ENCODE peak calls at places on chromosomes 13 and 19, in seven cellular contexts. B is transverse colon, Z is upper lobe of left lung, E is K562, Q is SK-N-SH, D is HepG2, Y is H1. M is an unnamed sample.

GRCh38 chr13:42538996-42539395 is 35.0 kb upstream of the TNFSF11 start:
- DNase-seq in D (no peak), Z (no peak), E (no peak), Q (no peak), B (no peak), Y (no peak), M (no peak)

GRCh38 chr13:49298903-49299605 is 51.3 kb downstream of the CDADC1 start:
- DNase-seq in E (no peak), Q (no peak), Z (no peak), D (peak; percentile 95), Y (no peak), B (no peak), M (no peak)

GRCh38 chr19:18363787-18364186 is 22.2 kb upstream of the GDF15 start:
- DNase-seq in E (no peak), Z (no peak), D (no peak), B (no peak), Y (no peak), Q (no peak), M (no peak)

GRCh38 chr19:18904334-18905057 is 8.5 kb upstream of the CERS1 start:
- DNase-seq in D (no peak), Y (no peak), Z (peak; percentile 54), Q (no peak), E (no peak), B (no peak), M (no peak)

GRCh38 chr19:15241259-15241658 is 9.0 kb upstream of the EPHX3 start:
- DNase-seq in Z (no peak), B (no peak), Y (no peak), E (no peak), D (no peak), Q (no peak), M (no peak)

GRCh38 chr13:80753951-80754350 is 413.0 kb upstream of the SPRY2 start:
- DNase-seq in D (no peak), B (no peak), Z (no peak), Y (no peak), Q (no peak), E (no peak), M (no peak)

GRCh38 chr19:5623397-5624153 is 692 bp downstream of the SAFB start:
- DNase-seq in E (no peak), Q (peak; percentile 55), B (peak; percentile 21), Z (no peak), Y (no peak), D (no peak), M (no peak)

GRCh38 chr13:33730147-33730546 is 87.8 kb upstream of the RFC3 start:
- DNase-seq in Y (no peak), D (no peak), B (no peak), Q (no peak), E (no peak), Z (no peak), M (no peak)

GRCh38 chr19:45716314-45717130 is 14.2 kb downstream of the FBXO46 start:
- DNase-seq in D (no peak), B (peak; percentile 51), E (peak; percentile 39), Y (no peak), Z (no peak), Q (peak; percentile 57), M (no peak)

GRCh38 chr13:39910041-39910440 is 254.6 kb downstream of the COG6 start:
- DNase-seq in Y (no peak), D (no peak), Z (no peak), B (no peak), Q (no peak), E (no peak), M (no peak)

GRCh38 chr13:112202966-112203365 is 136.0 kb downstream of the SOX1 start:
- DNase-seq in D (no peak), Y (no peak), Q (no peak), Z (no peak), E (no peak), B (no peak), M (no peak)

GRCh38 chr13:94706854-94707399 is 5.4 kb downstream of the SOX21 start:
- DNase-seq in E (no peak), D (no peak), Q (peak; percentile 26), Z (no peak), Y (no peak), B (no peak), M (no peak)

GRCh38 chr13:24905242-24905641 is 141.3 kb downstream of the RNF17 start:
- DNase-seq in E (no peak), Y (no peak), D (no peak), B (no peak), Q (no peak), Z (no peak), M (no peak)

GRCh38 chr13:68850160-68850559 is 1257.5 kb upstream of the ATXN8OS start:
- DNase-seq in E (no peak), D (no peak), B (no peak), Y (no peak), Q (no peak), Z (no peak), M (no peak)

GRCh38 chr19:53558404-53558803 is 20.5 kb downstream of the ZNF331 start:
- DNase-seq in Q (no peak), Y (no peak), Z (no peak), B (no peak), D (no peak), E (no peak), M (no peak)

DNA sequence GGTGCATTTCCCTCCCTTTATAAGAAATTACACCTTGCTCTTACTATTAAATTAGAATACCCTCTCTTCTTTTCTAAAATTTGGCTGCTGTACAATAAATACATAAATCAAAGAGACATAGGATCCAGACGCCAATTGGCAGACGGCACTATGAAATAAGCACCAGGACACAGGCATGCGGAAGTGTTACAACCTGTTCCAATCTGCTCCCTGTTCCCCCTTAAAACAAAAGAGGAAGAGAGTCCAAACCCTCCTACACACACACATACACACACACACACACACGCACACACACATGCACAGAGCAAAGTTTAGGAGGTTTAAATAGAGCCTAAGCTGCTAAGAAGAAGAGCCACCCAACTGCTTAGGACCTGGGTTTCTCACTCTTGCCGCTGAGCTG is 75.6 kb upstream of the ZNF507 start:
- DNase-seq in Z (no peak), Q (no peak), Y (no peak), D (no peak), B (no peak), E (no peak), M (no peak)
- TF ChIP-seq POLR2AphosphoS5 in Z (no peak), Q (no peak), Y (no peak), D (no peak), B (no peak), E (no peak), M (no peak)

GRCh38 chr19:31177230-31177629 is 172.0 kb downstream of the TSHZ3 start:
- DNase-seq in Z (no peak), B (no peak), E (no peak), D (no peak), Q (no peak), Y (no peak), M (no peak)

GRCh38 chr19:31181535-31181934 is 167.7 kb downstream of the TSHZ3 start:
- DNase-seq in B (no peak), D (no peak), Q (no peak), Y (no peak), E (no peak), Z (no peak), M (no peak)

GRCh38 chr19:31179471-31179852 is 169.8 kb downstream of the TSHZ3 start:
- DNase-seq in Q (no peak), E (no peak), D (no peak), Y (no peak), B (no peak), Z (no peak), M (no peak)

GRCh38 chr19:31180907-31181306 is 168.3 kb downstream of the TSHZ3 start:
- DNase-seq in Z (no peak), Q (no peak), Y (no peak), B (no peak), E (no peak), D (no peak), M (no peak)

DNA sequence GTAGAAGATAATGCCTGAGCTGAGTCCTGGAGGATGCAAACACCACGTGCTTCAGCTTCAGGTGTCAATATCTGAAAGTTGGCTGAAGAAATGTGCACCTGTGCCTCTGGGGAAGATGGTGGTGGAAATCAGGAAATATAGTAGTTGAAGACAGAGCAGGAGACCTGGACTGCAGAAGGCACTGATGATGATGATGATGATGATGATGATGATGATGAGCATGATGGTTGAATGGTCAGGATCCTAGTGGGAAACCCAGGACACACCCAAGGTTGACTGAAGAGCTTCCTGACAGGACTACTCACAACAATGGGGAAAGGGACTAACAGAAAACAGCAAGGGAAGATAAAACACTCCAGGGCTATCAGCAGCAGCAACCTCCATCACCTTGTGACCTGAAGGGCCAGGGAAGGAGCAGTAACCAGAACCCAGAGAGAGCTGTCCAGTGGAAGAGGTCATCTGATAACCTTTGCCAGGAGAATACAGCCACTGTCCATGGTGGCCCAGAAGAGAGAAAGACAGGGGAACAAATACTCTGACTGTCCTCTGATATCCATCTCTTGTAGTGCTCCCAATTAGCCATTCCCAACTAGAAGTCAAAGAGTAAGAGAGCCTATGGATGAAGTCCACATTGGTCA is 170.3 kb downstream of the TSHZ3 start:
- DNase-seq in Y (no peak), E (no peak), Q (no peak), D (no peak), B (no peak), Z (no peak), M (no peak)
- TF ChIP-seq EP300 in Y (no peak), E (no peak), Q (no peak), D (no peak), B (no peak), Z (no peak), M (no peak)

GRCh38 chr19:22606212-22606553 is 27.9 kb upstream of the ZNF492 start:
- DNase-seq in Q (no peak), D (no peak), B (no peak), Y (no peak), Z (no peak), E (no peak), M (no peak)
- TF ChIP-seq POLR2AphosphoS5 in Q (no peak), D (no peak), B (no peak), Y (no peak), Z (no peak), E (no peak), M (no peak)

GRCh38 chr13:21674271-21675009 is 3.6 kb downstream of the FGF9 start:
- DNase-seq in Z (peak; percentile 89), E (peak; percentile 13), B (peak; percentile 23), Y (no peak), Q (peak; percentile 42), D (no peak), M (no peak)

GRCh38 chr13:21677075-21677628 is 6.3 kb downstream of the FGF9 start:
- DNase-seq in E (no peak), Y (no peak), Z (no peak), Q (no peak), B (no peak), D (no peak), M (no peak)

GRCh38 chr13:21673592-21674270 is 2.9 kb downstream of the FGF9 start:
- DNase-seq in Z (peak; percentile 92), Y (no peak), E (peak; percentile 19), Q (peak; percentile 83), B (peak; percentile 60), D (no peak), M (no peak)

GRCh38 chr13:21676611-21677021 is 5.7 kb downstream of the FGF9 start:
- DNase-seq in D (no peak), Z (no peak), Y (no peak), B (peak; percentile 42), E (no peak), Q (peak; percentile 11), M (no peak)

GRCh38 chr13:21675095-21676007 is 4.5 kb downstream of the FGF9 start:
- DNase-seq in B (peak; percentile 54), D (no peak), Q (peak; percentile 36), Z (peak; percentile 90), E (no peak), Y (no peak), M (no peak)
- TF ChIP-seq EP300 in B (no peak), D (no peak), Q (no peak), Z (no peak), E (no peak), Y (no peak), M (no peak)

M was measured in suprapubic skin.